ENCODE peak calls at places on chromosome 3, in five cellular contexts. H, Y, X, L and I are unnamed samples.

GRCh38 chr3:150653110-150653561 is 50.0 kb downstream of the SELENOT start:
- ATAC-seq in H (no peak), L (no peak), Y (no peak), X (no peak), I (peak)

GRCh38 chr3:186286114-186286513 is 75.9 kb downstream of the DGKG start:
- ATAC-seq in L (no peak), Y (no peak), H (no peak), X (no peak), I (no peak)

GRCh38 chr3:135240426-135240825 is 445.4 kb downstream of the EPHB1 start:
- ATAC-seq in L (no peak), Y (no peak), X (no peak), H (no peak), I (no peak)

GRCh38 chr3:133466531-133467386 is 66.9 kb downstream of the BFSP2 start:
- ATAC-seq in X (no peak), H (peak), Y (no peak), L (no peak), I (no peak)

GRCh38 chr3:49867871-49868321 is 1.8 kb downstream of the CAMKV start:
- ATAC-seq in X (peak), H (peak), L (no peak), Y (no peak), I (no peak)

GRCh38 chr3:197487911-197488391 is 67.8 kb downstream of the BDH1 start:
- ATAC-seq in X (no peak), L (peak), Y (no peak), H (no peak), I (no peak)

GRCh38 chr3:18153571-18154173 is 271.5 kb downstream of the SATB1 start:
- ATAC-seq in Y (no peak), L (no peak), X (no peak), H (no peak), I (no peak)

GRCh38 chr3:73614385-73614784 is 10.4 kb downstream of the PDZRN3 start:
- ATAC-seq in L (peak), H (no peak), X (no peak), Y (no peak), I (no peak)

GRCh38 chr3:122957707-122958210 is 69.8 kb downstream of the SEMA5B start:
- ATAC-seq in L (peak), Y (no peak), X (no peak), H (no peak), I (no peak)

GRCh38 chr3:196890309-196890708 is 22.6 kb downstream of the SENP5 start:
- ATAC-seq in X (no peak), L (no peak), H (no peak), Y (no peak), I (no peak)

GRCh38 chr3:114083112-114083511 is 26.6 kb downstream of the QTRT2 start:
- ATAC-seq in H (no peak), X (no peak), L (no peak), Y (no peak), I (no peak)

GRCh38 chr3:72961766-72962165 is 34.8 kb upstream of the PPP4R2 start:
- ATAC-seq in L (no peak), H (no peak), Y (no peak), X (no peak), I (no peak)

GRCh38 chr3:136042608-136043221 is 77.2 kb downstream of the PPP2R3A start:
- ATAC-seq in Y (no peak), X (no peak), L (no peak), H (no peak), I (no peak)

GRCh38 chr3:110576962-110577361 is 494.7 kb upstream of the NECTIN3 start:
- ATAC-seq in X (no peak), H (no peak), Y (no peak), L (no peak), I (no peak)

GRCh38 chr3:58038675-58039302 is 30.6 kb downstream of the FLNB start:
- ATAC-seq in L (no peak), Y (no peak), H (no peak), X (no peak), I (no peak)

GRCh38 chr3:72487946-72488735 is 360.1 kb downstream of the SHQ1 start:
- ATAC-seq in X (no peak), L (no peak), Y (no peak), H (no peak), I (no peak)

GRCh38 chr3:129453732-129454131 is 13.7 kb downstream of the IFT122 start:
- ATAC-seq in L (no peak), H (no peak), X (no peak), Y (no peak), I (no peak)

GRCh38 chr3:164095279-164095678 is 983.0 kb downstream of the SI start:
- ATAC-seq in L (no peak), Y (no peak), H (no peak), X (no peak), I (no peak)

GRCh38 chr3:108728934-108729333 is 28.3 kb downstream of the RETNLB start:
- ATAC-seq in H (no peak), X (no peak), L (no peak), Y (no peak), I (peak)

GRCh38 chr3:95055288-95055687 is 992.4 kb downstream of the NSUN3 start:
- ATAC-seq in Y (no peak), X (no peak), L (no peak), H (no peak), I (no peak)

GRCh38 chr3:30676424-30677346 is 70.3 kb downstream of the TGFBR2 start:
- ATAC-seq in H (no peak), X (no peak), L (no peak), Y (no peak), I (no peak)

GRCh38 chr3:129628169-129628522 is 21.7 kb upstream of the PLXND1 start:
- ATAC-seq in L (peak), X (no peak), Y (no peak), H (no peak), I (no peak)

GRCh38 chr3:131299836-131300235 is 81.7 kb upstream of the NUDT16 start:
- ATAC-seq in H (no peak), X (no peak), L (no peak), Y (no peak), I (no peak)